ENCODE peak calls at places on chromosomes 5 and 9, in ten cellular contexts. N is CD8-positive, alpha-beta memory T cell; T is endodermal cell; C is right cardiac atrium; L is heart right ventricle; S is breast epithelium; F is substantia nigra; G is IMR-90; P is HepG2; Q is cardiac muscle cell. M is an unnamed sample.

GRCh38 chr5:8843766-8844165 is 702.1 kb downstream of the SEMA5A start:
- DNase-seq in N (no peak), T (no peak), C (no peak), L (no peak), S (no peak), F (no peak), G (peak), P (no peak), Q (peak), M (peak)

GRCh38 chr5:83377131-83377865 is 94.2 kb upstream of the VCAN start:
- DNase-seq in N (no peak), T (no peak), C (no peak), L (no peak), S (no peak), F (no peak), G (peak), P (no peak), Q (peak), M (no peak)

GRCh38 chr9:110919609-110920008 is 118.7 kb downstream of the LPAR1 start:
- DNase-seq in N (no peak), T (no peak), C (no peak), L (peak), S (no peak), F (no peak), G (peak), P (no peak), Q (peak), M (no peak)

GRCh38 chr5:34897646-34898045 is 17.7 kb downstream of the RAD1 start:
- DNase-seq in N (no peak), T (no peak), C (no peak), L (no peak), S (no peak), F (no peak), G (no peak), P (no peak), Q (no peak), M (no peak)

GRCh38 chr9:34715639-34716215 is 5.8 kb upstream of the CCL21 start:
- DNase-seq in N (no peak), T (no peak), C (no peak), L (no peak), S (no peak), F (no peak), G (no peak), P (no peak), Q (no peak), M (no peak)

GRCh38 chr5:115815693-115816225 is 700 bp downstream of the CDO1 start:
- DNase-seq in N (no peak), T (no peak), C (peak), L (no peak), S (no peak), F (no peak), G (no peak), P (no peak), Q (peak), M (no peak)

GRCh38 chr9:21252727-21253547 is 13.1 kb upstream of the IFNA14 start:
- DNase-seq in N (no peak), T (no peak), C (peak), L (peak), S (no peak), F (no peak), G (peak), P (peak), Q (peak), M (no peak)

GRCh38 chr5:26582350-26583040 is 455.9 kb downstream of the CDH9 start:
- DNase-seq in N (no peak), T (no peak), C (no peak), L (no peak), S (no peak), F (no peak), G (no peak), P (no peak), Q (no peak), M (no peak)

GRCh38 chr9:76691761-76692313 is 72.4 kb upstream of the PCA3 start:
- DNase-seq in N (no peak), T (peak), C (no peak), L (no peak), S (no peak), F (no peak), G (no peak), P (no peak), Q (peak), M (no peak)

GRCh38 chr9:131422241-131422792 is 28.4 kb downstream of the PRRC2B start:
- DNase-seq in N (no peak), T (no peak), C (peak), L (no peak), S (peak), F (no peak), G (peak), P (no peak), Q (no peak), M (no peak)

GRCh38 chr5:66987949-66988838 is 208.4 kb downstream of the CD180 start:
- DNase-seq in N (no peak), T (no peak), C (no peak), L (no peak), S (no peak), F (no peak), G (peak), P (peak), Q (peak), M (no peak)

GRCh38 chr5:981466-981865 is 27.1 kb upstream of the NKD2 start:
- DNase-seq in N (no peak), T (peak), C (no peak), L (no peak), S (peak), F (no peak), G (no peak), P (no peak), Q (no peak), M (no peak)

GRCh38 chr5:66551920-66552319 is 44.3 kb upstream of the MAST4 start:
- DNase-seq in N (no peak), T (no peak), C (no peak), L (no peak), S (no peak), F (no peak), G (no peak), P (no peak), Q (peak), M (no peak)

GRCh38 chr5:3324421-3325101 is 271.1 kb upstream of the IRX1 start:
- DNase-seq in N (no peak), T (peak), C (no peak), L (no peak), S (no peak), F (no peak), G (no peak), P (no peak), Q (peak), M (no peak)

GRCh38 chr9:114216081-114216480 is 60.7 kb downstream of the COL27A1 start:
- DNase-seq in N (no peak), T (no peak), C (peak), L (peak), S (peak), F (peak), G (peak), P (no peak), Q (peak), M (peak)

GRCh38 chr9:96556701-96557461 is 62.8 kb downstream of the CDC14B start:
- DNase-seq in N (no peak), T (no peak), C (peak), L (peak), S (no peak), F (peak), G (no peak), P (no peak), Q (no peak), M (peak)

GRCh38 chr9:96554326-96554725 is 65.3 kb downstream of the CDC14B start:
- DNase-seq in N (no peak), T (no peak), C (no peak), L (no peak), S (no peak), F (no peak), G (peak), P (no peak), Q (peak), M (no peak)

GRCh38 chr9:96553070-96553469 is 66.6 kb downstream of the CDC14B start:
- DNase-seq in N (no peak), T (no peak), C (no peak), L (no peak), S (no peak), F (no peak), G (peak), P (no peak), Q (peak), M (no peak)

GRCh38 chr9:96555567-96556386 is 63.9 kb downstream of the CDC14B start:
- DNase-seq in N (no peak), T (no peak), C (no peak), L (no peak), S (no peak), F (no peak), G (peak), P (no peak), Q (peak), M (no peak)

GRCh38 chr9:96554801-96555566 is 64.7 kb downstream of the CDC14B start:
- DNase-seq in N (no peak), T (no peak), C (no peak), L (no peak), S (no peak), F (no peak), G (peak), P (no peak), Q (peak), M (no peak)
- H3K27ac ChIP-seq in N (no peak), T (no peak), C (peak), L (no peak), S (no peak), F (peak), G (peak), P (no peak), Q (peak), M (peak)

GRCh38 chr9:136975624-136976023 is 1.7 kb upstream of the PTGDS start:
- DNase-seq in N (no peak), T (peak), C (peak), L (peak), S (no peak), F (peak), G (no peak), P (peak), Q (peak), M (peak)

GRCh38 chr9:136978865-136979544 is 1.7 kb downstream of the PTGDS start:
- DNase-seq in N (no peak), T (no peak), C (peak), L (no peak), S (no peak), F (no peak), G (no peak), P (no peak), Q (no peak), M (no peak)

GRCh38 chr9:136974834-136975535 is 2.3 kb upstream of the PTGDS start:
- DNase-seq in N (no peak), T (no peak), C (no peak), L (no peak), S (no peak), F (no peak), G (no peak), P (no peak), Q (no peak), M (no peak)

GRCh38 chr9:136978073-136978864 is 965 bp downstream of the PTGDS start:
- DNase-seq in N (peak), T (peak), C (peak), L (peak), S (peak), F (peak), G (peak), P (no peak), Q (peak), M (peak)

DNA sequence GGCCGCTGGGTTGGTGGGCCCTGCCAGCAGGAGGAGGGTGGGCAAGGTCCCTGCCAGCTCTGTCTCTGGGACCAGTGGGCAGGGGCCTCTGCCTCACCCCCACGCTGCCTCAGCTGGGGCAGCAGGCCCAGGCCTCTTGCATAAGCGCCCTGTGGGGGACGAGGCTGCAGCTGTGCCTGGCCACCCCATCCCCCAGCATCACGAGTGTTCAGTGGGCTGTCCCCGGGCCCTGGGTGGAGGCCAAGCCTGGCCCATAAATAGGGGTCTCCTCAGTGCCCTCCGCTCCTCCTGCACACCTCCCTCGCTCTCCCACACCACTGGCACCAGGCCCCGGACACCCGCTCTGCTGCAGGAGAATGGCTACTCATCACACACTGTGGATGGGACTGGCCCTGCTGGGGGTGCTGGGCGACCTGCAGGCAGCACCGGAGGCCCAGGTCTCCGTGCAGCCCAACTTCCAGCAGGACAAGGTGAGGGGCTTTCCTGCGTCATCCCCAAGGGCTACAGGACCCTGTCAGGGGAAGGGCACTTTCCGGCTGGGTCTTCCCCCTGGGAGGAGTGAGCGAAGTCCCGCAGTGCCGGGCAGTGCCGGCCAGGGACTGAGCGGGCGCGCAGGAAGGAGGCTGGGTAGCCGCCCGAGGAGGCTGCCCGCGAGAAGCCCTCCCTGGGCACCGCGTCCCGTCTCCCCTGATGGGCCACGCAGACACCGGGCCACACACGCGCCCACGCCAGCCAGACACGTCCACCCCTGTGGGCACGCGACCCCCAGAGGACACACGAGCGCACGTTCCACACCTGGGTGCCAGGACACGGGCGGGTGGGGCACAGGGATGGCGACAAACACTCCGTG is at the start of gene PTGDS:
- DNase-seq in N (no peak), T (no peak), C (peak), L (peak), S (no peak), F (peak), G (peak), P (no peak), Q (peak), M (peak)
- H3K27ac ChIP-seq in N (no peak), T (no peak), C (peak), L (peak), S (peak), F (peak), G (peak), P (no peak), Q (no peak), M (peak)

GRCh38 chr5:178941361-178941760 is 363 bp downstream of the ZNF454 start:
- DNase-seq in N (no peak), T (no peak), C (peak), L (peak), S (no peak), F (no peak), G (no peak), P (no peak), Q (peak), M (peak)

DNA sequence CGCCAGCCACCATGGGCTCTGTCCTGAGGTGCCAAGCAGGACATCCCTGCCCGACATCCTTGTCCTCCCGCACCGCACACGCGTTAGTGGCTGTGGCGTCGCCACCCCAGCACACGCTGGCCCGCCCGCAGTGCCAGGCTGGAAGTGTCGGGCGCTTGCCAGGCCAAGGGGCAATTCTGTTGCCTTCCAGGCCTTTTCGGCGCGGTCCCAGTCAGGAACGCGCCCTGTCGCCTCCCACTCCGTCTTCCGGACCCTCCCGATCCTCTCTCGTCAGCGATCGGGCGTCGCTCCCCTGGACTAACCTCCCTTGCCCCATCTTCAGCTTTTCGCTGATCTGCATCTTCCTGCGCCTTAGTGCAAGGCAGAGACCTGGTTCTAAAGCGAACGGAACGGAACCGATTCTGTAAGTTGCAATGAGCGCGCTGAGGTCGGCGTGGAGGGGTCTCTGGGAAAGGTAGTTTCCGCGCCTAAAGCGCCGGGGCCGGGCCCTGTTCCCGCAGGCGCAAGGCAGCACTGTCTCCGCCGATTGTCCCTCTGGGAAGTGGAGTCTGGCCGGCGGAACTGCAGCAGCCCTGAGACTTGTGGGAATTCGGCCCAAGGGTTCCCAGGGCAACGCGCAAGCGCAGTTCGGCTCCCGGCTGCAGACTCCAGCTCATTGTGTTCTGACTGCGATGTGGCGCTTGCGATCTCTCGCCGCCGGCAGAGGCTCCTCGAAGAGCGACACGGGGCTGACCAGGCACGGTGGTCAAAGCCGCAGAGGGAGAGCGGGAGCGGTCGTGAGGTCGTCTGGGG is at the start of gene ZNF454:
- DNase-seq in N (no peak), T (no peak), C (peak), L (peak), S (peak), F (peak), G (peak), P (no peak), Q (peak), M (peak)
- H3K27ac ChIP-seq in N (no peak), T (no peak), C (peak), L (no peak), S (peak), F (peak), G (peak), P (no peak), Q (no peak), M (peak)

GRCh38 chr9:136242248-136242647 is 3.4 kb downstream of the QSOX2 start:
- DNase-seq in N (no peak), T (no peak), C (no peak), L (no peak), S (no peak), F (no peak), G (no peak), P (no peak), Q (no peak), M (no peak)

GRCh38 chr9:136241540-136241939 is 4.1 kb downstream of the QSOX2 start:
- DNase-seq in N (no peak), T (no peak), C (no peak), L (no peak), S (no peak), F (no peak), G (no peak), P (no peak), Q (no peak), M (no peak)

GRCh38 chr9:136239963-136240330 is 5.7 kb downstream of the QSOX2 start:
- DNase-seq in N (no peak), T (no peak), C (no peak), L (no peak), S (no peak), F (no peak), G (no peak), P (no peak), Q (no peak), M (no peak)

GRCh38 chr9:136239135-136239962 is 6.3 kb downstream of the QSOX2 start:
- DNase-seq in N (no peak), T (no peak), C (no peak), L (no peak), S (no peak), F (no peak), G (no peak), P (no peak), Q (no peak), M (no peak)

DNA sequence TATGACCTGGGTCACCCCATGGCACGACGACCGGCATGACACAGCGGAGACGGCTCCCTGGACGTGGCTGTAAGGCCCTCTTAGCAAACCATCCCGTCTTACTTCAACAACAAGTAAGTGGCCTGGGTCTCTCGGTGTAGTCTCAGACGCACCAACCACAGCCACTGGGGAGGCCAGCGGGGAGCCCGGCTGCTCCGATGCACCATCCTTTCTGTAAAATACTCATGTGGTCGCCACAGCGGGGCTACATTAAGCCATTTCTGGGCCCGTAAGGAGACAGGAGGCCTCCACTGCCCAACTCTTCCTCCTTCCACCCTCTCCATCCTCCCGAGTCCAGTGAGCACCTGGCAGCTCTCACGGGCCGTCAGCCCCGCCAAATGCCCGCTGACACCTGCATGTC is 4.7 kb downstream of the QSOX2 start:
- DNase-seq in N (no peak), T (no peak), C (no peak), L (no peak), S (no peak), F (no peak), G (no peak), P (no peak), Q (no peak), M (no peak)
- H3K27ac ChIP-seq in N (no peak), T (no peak), C (no peak), L (no peak), S (no peak), F (no peak), G (no peak), P (no peak), Q (no peak), M (no peak)

GRCh38 chr5:159866093-159866492 is 50.2 kb upstream of the ADRA1B start:
- DNase-seq in N (no peak), T (no peak), C (no peak), L (no peak), S (no peak), F (no peak), G (no peak), P (no peak), Q (no peak), M (no peak)

GRCh38 chr5:159864885-159865622 is 51.2 kb upstream of the ADRA1B start:
- DNase-seq in N (no peak), T (no peak), C (no peak), L (no peak), S (no peak), F (no peak), G (peak), P (no peak), Q (peak), M (no peak)
- H3K27ac ChIP-seq in N (no peak), T (no peak), C (no peak), L (no peak), S (no peak), F (no peak), G (no peak), P (no peak), Q (no peak), M (no peak)

GRCh38 chr5:149387982-149388381 is 8.9 kb upstream of the IL17B start:
- DNase-seq in N (no peak), T (no peak), C (no peak), L (peak), S (no peak), F (no peak), G (peak), P (no peak), Q (peak), M (no peak)

GRCh38 chr5:149389552-149390495 is 10.7 kb upstream of the IL17B start:
- DNase-seq in N (no peak), T (no peak), C (no peak), L (no peak), S (no peak), F (no peak), G (no peak), P (no peak), Q (no peak), M (no peak)

GRCh38 chr5:149388498-149389190 is 9.6 kb upstream of the IL17B start:
- DNase-seq in N (no peak), T (no peak), C (no peak), L (no peak), S (no peak), F (no peak), G (no peak), P (no peak), Q (no peak), M (no peak)

GRCh38 chr5:149386166-149386565 is 7.1 kb upstream of the IL17B start:
- DNase-seq in N (no peak), T (no peak), C (no peak), L (no peak), S (no peak), F (no peak), G (no peak), P (no peak), Q (peak), M (no peak)

DNA sequence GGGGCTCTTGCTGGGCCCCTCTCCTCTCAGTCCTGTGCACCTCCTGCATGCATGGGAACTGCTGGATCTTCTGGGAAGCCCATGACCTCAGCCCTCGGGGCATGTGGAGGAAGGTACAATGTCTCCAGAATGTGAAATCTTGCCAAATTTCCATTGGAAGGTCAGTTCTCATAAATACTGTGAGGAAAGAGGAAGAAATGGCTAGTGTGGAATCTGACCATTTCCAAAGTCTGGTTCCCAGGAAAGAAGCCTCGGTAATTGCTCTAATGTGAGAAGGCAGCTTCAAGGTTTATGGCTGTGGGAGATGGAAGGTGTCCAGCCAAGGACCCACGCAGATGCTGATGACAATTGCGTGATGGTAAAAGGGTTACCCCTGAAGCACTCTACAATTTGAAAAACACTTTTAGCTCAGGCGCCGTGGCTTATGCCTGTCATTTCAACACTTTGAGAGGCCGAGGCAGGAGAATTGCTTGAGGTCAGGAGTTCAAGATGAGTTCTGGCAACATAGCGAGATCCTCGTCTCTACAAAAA is 8.1 kb upstream of the IL17B start:
- DNase-seq in N (no peak), T (no peak), C (no peak), L (no peak), S (no peak), F (no peak), G (peak), P (no peak), Q (peak), M (no peak)
- H3K27ac ChIP-seq in N (no peak), T (no peak), C (peak), L (peak), S (peak), F (no peak), G (peak), P (no peak), Q (peak), M (no peak)